ENCODE peak calls at places on chromosome X, in ten cellular contexts. Y is brain microvascular endothelial cell, G is endothelial cell, S is stomach, N is D721Med, I is lower lobe of right lung, W is coronary artery, H is heart left ventricle, M is GM13977, O is tibial nerve. B is an unnamed sample.

GRCh38 chrX:23954396-23954795 is 46.6 kb downstream of the CXorf58 start:
- DNase-seq in Y (no peak), G (no peak), S (no peak), N (no peak), I (no peak), W (no peak), H (no peak), M (no peak), O (no peak), B (no peak)

GRCh38 chrX:9770319-9770718 is 4.7 kb upstream of the GPR143 start:
- DNase-seq in Y (no peak), G (no peak), S (no peak), N (no peak), I (no peak), W (no peak), H (no peak), M (no peak), O (no peak), B (no peak)

GRCh38 chrX:54695231-54695630 is 102.8 kb downstream of the ITIH6 start:
- DNase-seq in Y (no peak), G (no peak), S (no peak), N (no peak), I (no peak), W (no peak), H (no peak), M (no peak), O (no peak), B (no peak)

GRCh38 chrX:50877310-50877709 is 33.2 kb upstream of the BMP15 start:
- DNase-seq in Y (no peak), G (no peak), S (no peak), N (no peak), I (no peak), W (no peak), H (peak; percentile 27), M (no peak), O (no peak), B (no peak)

GRCh38 chrX:153726286-153727107 is 1.8 kb downstream of the ABCD1 start:
- DNase-seq in Y (no peak), G (peak; percentile 47), S (peak; percentile 55), N (no peak), I (peak; percentile 83), W (peak; percentile 80), H (peak; percentile 79), M (peak; percentile 84), O (peak; percentile 24), B (peak; percentile 85)

GRCh38 chrX:7996414-7996813 is 69.2 kb upstream of the PNPLA4 start:
- DNase-seq in Y (peak; percentile 32), G (peak; percentile 24), S (peak; percentile 28), N (no peak), I (no peak), W (no peak), H (no peak), M (peak; percentile 40), O (peak; percentile 12), B (no peak)

GRCh38 chrX:97524340-97524739 is 640.6 kb downstream of the RPA4 start:
- DNase-seq in Y (no peak), G (no peak), S (no peak), N (no peak), I (no peak), W (no peak), H (no peak), M (no peak), O (no peak), B (no peak)

GRCh38 chrX:153582896-153583295 is 16.0 kb downstream of the CCNQ start:
- DNase-seq in Y (no peak), G (no peak), S (peak; percentile 31), N (no peak), I (peak; percentile 50), W (no peak), H (peak; percentile 53), M (peak; percentile 89), O (no peak), B (peak; percentile 58)

GRCh38 chrX:72340572-72340971 is 34.9 kb upstream of the CITED1 start:
- DNase-seq in Y (no peak), G (no peak), S (no peak), N (no peak), I (no peak), W (no peak), H (no peak), M (no peak), O (no peak), B (no peak)

GRCh38 chrX:123909498-123909897 is 49.6 kb downstream of the XIAP start:
- DNase-seq in Y (no peak), G (no peak), S (no peak), N (no peak), I (no peak), W (no peak), H (no peak), M (no peak), O (no peak), B (no peak)

DNA sequence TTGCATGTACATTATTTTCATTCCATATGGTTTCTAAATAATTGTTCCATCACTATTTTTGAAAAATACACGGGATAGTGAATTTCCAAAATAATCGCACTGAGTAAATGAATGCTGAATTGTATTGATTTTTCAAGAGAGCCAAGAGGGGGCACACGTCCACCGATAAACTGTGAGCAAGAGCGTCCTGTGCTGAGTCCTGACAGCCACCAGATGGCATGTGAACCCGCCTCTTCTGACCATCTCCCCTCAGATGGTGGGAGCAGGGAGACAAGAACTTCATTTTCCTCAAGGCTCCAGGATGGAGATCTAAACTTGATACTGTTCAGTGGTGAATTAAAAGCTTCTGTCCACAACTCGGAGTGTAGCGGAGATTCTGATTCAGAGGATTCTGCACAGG is 30.6 kb upstream of the IL9R start:
- DNase-seq in Y (no peak), G (no peak), S (no peak), N (peak; percentile 11), I (no peak), W (no peak), H (no peak), M (peak; percentile 28), O (no peak), B (no peak)
- TF ChIP-seq CTCF in Y (peak; percentile 36), G (no peak), S (no peak), N (peak; percentile 45), I (peak; percentile 47), W (no peak), H (no peak), M (peak; percentile 89), O (no peak), B (no peak)

GRCh38 chrX:103630171-103630511 is 1.4 kb downstream of the TCEAL1 start:
- DNase-seq in Y (no peak), G (no peak), S (no peak), N (no peak), I (no peak), W (no peak), H (no peak), M (no peak), O (no peak), B (no peak)
- TF ChIP-seq CTCF in Y (no peak), G (no peak), S (no peak), N (no peak), I (no peak), W (no peak), H (peak; percentile 13), M (no peak), O (no peak), B (no peak)

GRCh38 chrX:34656842-34657780 is at the start of gene TMEM47:
- DNase-seq in Y (peak; percentile 36), G (peak; percentile 67), S (peak; percentile 71), N (peak; percentile 13), I (peak; percentile 72), W (peak; percentile 80), H (peak; percentile 79), M (peak; percentile 24), O (peak; percentile 30), B (no peak)
- TF ChIP-seq CTCF in Y (no peak), G (no peak), S (no peak), N (no peak), I (no peak), W (no peak), H (no peak), M (no peak), O (no peak), B (no peak)

GRCh38 chrX:47200385-47201150 is 6.9 kb downstream of the UBA1 start:
- DNase-seq in Y (peak; percentile 21), G (no peak), S (no peak), N (no peak), I (no peak), W (no peak), H (peak; percentile 49), M (no peak), O (peak; percentile 31), B (no peak)
- TF ChIP-seq CTCF in Y (peak; percentile 47), G (no peak), S (no peak), N (no peak), I (no peak), W (no peak), H (no peak), M (no peak), O (no peak), B (no peak)

GRCh38 chrX:32408389-32408788 is 803.0 kb downstream of the DMD start:
- DNase-seq in Y (no peak), G (peak; percentile 3), S (no peak), N (no peak), I (no peak), W (no peak), H (no peak), M (peak; percentile 4), O (no peak), B (no peak)
- TF ChIP-seq CTCF in Y (peak; percentile 35), G (no peak), S (no peak), N (peak; percentile 51), I (no peak), W (no peak), H (no peak), M (peak; percentile 64), O (no peak), B (no peak)

DNA sequence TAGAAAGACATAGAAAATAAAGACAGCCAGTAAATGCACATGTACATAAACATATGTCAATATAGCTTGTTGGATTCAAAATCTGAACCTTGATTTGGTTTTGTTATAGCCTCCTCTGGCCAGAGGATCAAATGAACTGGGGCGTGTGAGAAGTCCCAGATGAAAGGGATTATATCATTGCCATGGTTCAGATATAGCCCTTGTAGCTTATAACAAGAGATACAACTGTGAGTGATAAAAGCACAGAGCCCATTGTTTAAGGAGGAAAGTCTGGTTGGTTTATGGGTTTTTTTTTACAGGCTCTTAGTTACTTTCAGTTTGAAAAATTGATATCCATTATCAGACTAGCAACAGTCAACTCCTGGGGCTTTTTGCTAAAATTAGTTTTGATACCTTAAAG is 101.7 kb upstream of the GLRA2 start:
- DNase-seq in Y (no peak), G (no peak), S (no peak), N (no peak), I (no peak), W (no peak), H (no peak), M (no peak), O (no peak), B (no peak)
- TF ChIP-seq CTCF in Y (no peak), G (no peak), S (no peak), N (no peak), I (no peak), W (no peak), H (no peak), M (no peak), O (no peak), B (no peak)

B was measured in CD14-positive monocyte.